ENCODE peak calls at places on chromosome 3, in six cellular contexts. One of them, this sample, is unnamed.

GRCh38 chr3:135368316-135368715 is 573.3 kb downstream of the EPHB1 start:
- DNase-seq in H1: no peak
- DNase-seq in A549: no peak
- DNase-seq in suprapubic skin: no peak
- DNase-seq in sigmoid colon: no peak
- DNase-seq in transverse colon: no peak
- DNase-seq in this sample: no peak

GRCh38 chr3:140724856-140725812 is 47.3 kb downstream of the TRIM42 start:
- DNase-seq in suprapubic skin: no peak
- DNase-seq in transverse colon: no peak
- DNase-seq in sigmoid colon: no peak
- DNase-seq in H1: no peak
- DNase-seq in A549: no peak
- DNase-seq in this sample: no peak

GRCh38 chr3:196235452-196236122 is 19.3 kb downstream of the SLC51A start:
- DNase-seq in suprapubic skin: no peak
- DNase-seq in transverse colon: no peak
- DNase-seq in A549: no peak
- DNase-seq in sigmoid colon: no peak
- DNase-seq in H1: no peak
- DNase-seq in this sample: peak

GRCh38 chr3:126476166-126476975 is 680 bp upstream of the ZXDC start:
- DNase-seq in transverse colon: no peak
- DNase-seq in sigmoid colon: no peak
- DNase-seq in A549: peak
- DNase-seq in suprapubic skin: peak
- DNase-seq in H1: peak
- DNase-seq in this sample: peak

GRCh38 chr3:154122912-154123559 is 1.8 kb downstream of the ARHGEF26 start:
- DNase-seq in sigmoid colon: no peak
- DNase-seq in A549: no peak
- DNase-seq in transverse colon: no peak
- DNase-seq in suprapubic skin: no peak
- DNase-seq in H1: no peak
- DNase-seq in this sample: no peak

GRCh38 chr3:171620825-171621434 is 160.7 kb upstream of the TNIK start:
- DNase-seq in A549: no peak
- DNase-seq in suprapubic skin: no peak
- DNase-seq in sigmoid colon: no peak
- DNase-seq in H1: no peak
- DNase-seq in transverse colon: no peak
- DNase-seq in this sample: no peak

GRCh38 chr3:129576514-129577345 is 29.7 kb downstream of the PLXND1 start:
- DNase-seq in A549: no peak
- DNase-seq in transverse colon: peak
- DNase-seq in H1: no peak
- DNase-seq in sigmoid colon: peak
- DNase-seq in suprapubic skin: no peak
- DNase-seq in this sample: no peak

GRCh38 chr3:194367992-194368841 is 1.3 kb downstream of the LRRC15 start:
- DNase-seq in A549: no peak
- DNase-seq in transverse colon: no peak
- DNase-seq in sigmoid colon: no peak
- DNase-seq in suprapubic skin: no peak
- DNase-seq in H1: no peak
- DNase-seq in this sample: no peak

GRCh38 chr3:95218484-95218883 is 1155.6 kb downstream of the NSUN3 start:
- DNase-seq in A549: no peak
- DNase-seq in H1: no peak
- DNase-seq in transverse colon: no peak
- DNase-seq in sigmoid colon: no peak
- DNase-seq in suprapubic skin: no peak
- DNase-seq in this sample: no peak

GRCh38 chr3:112770026-112770626 is 76.5 kb downstream of the CD200R1L start:
- DNase-seq in A549: peak
- DNase-seq in transverse colon: no peak
- DNase-seq in H1: no peak
- DNase-seq in sigmoid colon: no peak
- DNase-seq in suprapubic skin: no peak
- DNase-seq in this sample: no peak

GRCh38 chr3:71658131-71658530 is 67.1 kb downstream of the EIF4E3 start:
- DNase-seq in H1: no peak
- DNase-seq in suprapubic skin: peak
- DNase-seq in sigmoid colon: peak
- DNase-seq in transverse colon: peak
- DNase-seq in A549: peak
- DNase-seq in this sample: peak

GRCh38 chr3:43175541-43175940 is 69.7 kb upstream of the POMGNT2 start:
- DNase-seq in H1: no peak
- DNase-seq in sigmoid colon: no peak
- DNase-seq in A549: no peak
- DNase-seq in suprapubic skin: no peak
- DNase-seq in transverse colon: no peak
- DNase-seq in this sample: no peak

GRCh38 chr3:127084401-127084990 is 101.6 kb downstream of the PLXNA1 start:
- DNase-seq in suprapubic skin: no peak
- DNase-seq in sigmoid colon: no peak
- DNase-seq in transverse colon: no peak
- DNase-seq in A549: no peak
- DNase-seq in H1: no peak
- DNase-seq in this sample: no peak

GRCh38 chr3:139281512-139282196 is 62.2 kb upstream of the MRPS22 start:
- DNase-seq in transverse colon: no peak
- DNase-seq in H1: no peak
- DNase-seq in suprapubic skin: no peak
- DNase-seq in A549: no peak
- DNase-seq in sigmoid colon: no peak
- DNase-seq in this sample: no peak

GRCh38 chr3:148400754-148401153 is 296.9 kb upstream of the AGTR1 start:
- DNase-seq in A549: no peak
- DNase-seq in sigmoid colon: no peak
- DNase-seq in transverse colon: no peak
- DNase-seq in suprapubic skin: no peak
- DNase-seq in H1: no peak
- DNase-seq in this sample: no peak

GRCh38 chr3:153979419-153980251 is 141.6 kb upstream of the ARHGEF26 start:
- DNase-seq in sigmoid colon: no peak
- DNase-seq in transverse colon: no peak
- DNase-seq in suprapubic skin: no peak
- DNase-seq in H1: no peak
- DNase-seq in A549: no peak
- DNase-seq in this sample: no peak

GRCh38 chr3:130533247-130533646 is 16.3 kb downstream of the COL6A6 start:
- DNase-seq in A549: no peak
- DNase-seq in H1: no peak
- DNase-seq in sigmoid colon: no peak
- DNase-seq in suprapubic skin: no peak
- DNase-seq in transverse colon: no peak
- DNase-seq in this sample: no peak

DNA sequence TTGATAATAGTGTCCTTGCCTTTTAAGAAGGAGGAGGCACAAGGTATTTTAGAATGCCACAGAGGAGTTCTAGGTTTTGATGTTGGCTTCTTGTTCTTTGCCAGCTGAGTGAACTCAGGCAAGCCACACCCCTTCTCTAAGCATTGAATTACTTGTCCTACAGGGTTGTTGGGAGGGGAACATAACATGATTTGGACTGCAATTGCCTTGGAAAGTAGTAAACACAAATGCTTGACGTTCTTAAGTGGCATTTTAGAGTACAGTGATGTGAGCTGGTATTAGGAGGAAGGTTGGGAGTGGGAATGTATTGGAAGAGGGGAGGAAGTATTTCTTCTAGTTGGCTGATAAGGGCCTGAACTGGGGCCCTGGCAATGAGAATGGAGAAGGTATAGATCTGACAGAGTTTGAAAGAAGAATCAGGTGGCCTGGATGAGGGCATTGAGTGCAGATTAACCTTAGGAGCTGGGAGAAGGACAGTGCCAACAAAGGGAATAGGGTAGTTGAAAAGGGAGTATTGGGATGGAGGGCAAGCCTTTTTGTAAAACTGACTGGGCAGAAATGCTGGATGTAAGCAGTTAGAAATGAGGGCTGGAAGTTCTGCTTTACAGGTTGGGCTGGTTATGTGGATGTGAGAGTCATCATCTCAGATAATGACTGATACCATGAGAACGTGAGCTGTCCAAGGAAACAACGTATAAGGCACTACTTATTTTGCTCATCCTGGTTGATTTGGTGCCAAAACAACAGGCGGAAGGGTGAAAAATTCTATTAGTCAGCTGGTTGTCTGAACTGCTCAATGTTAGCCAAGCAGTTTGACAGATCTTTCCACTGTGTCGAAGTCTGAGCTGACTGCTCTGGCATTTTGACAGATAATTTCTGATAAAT is 16.7 kb downstream of the KAT2B start:
- DNase-seq in transverse colon: no peak
- DNase-seq in A549: peak
- DNase-seq in suprapubic skin: no peak
- DNase-seq in sigmoid colon: no peak
- DNase-seq in H1: no peak
- DNase-seq in this sample: no peak
- TF ChIP-seq CTCF in transverse colon: no peak
- TF ChIP-seq CTCF in A549: no peak
- TF ChIP-seq CTCF in suprapubic skin: no peak
- TF ChIP-seq CTCF in sigmoid colon: no peak
- TF ChIP-seq CTCF in H1: no peak
- TF ChIP-seq CTCF in this sample: no peak

GRCh38 chr3:151152626-151153025 is 50.4 kb downstream of the GPR171 start:
- DNase-seq in suprapubic skin: no peak
- DNase-seq in H1: no peak
- DNase-seq in sigmoid colon: no peak
- DNase-seq in A549: no peak
- DNase-seq in transverse colon: no peak
- DNase-seq in this sample: no peak
- H3K27ac ChIP-seq in suprapubic skin: no peak
- H3K27ac ChIP-seq in H1: no peak
- H3K27ac ChIP-seq in sigmoid colon: no peak
- H3K27ac ChIP-seq in A549: no peak
- H3K27ac ChIP-seq in transverse colon: no peak
- H3K27ac ChIP-seq in this sample: no peak

GRCh38 chr3:51977449-51978142 is 2.7 kb downstream of the ABHD14A start:
- DNase-seq in sigmoid colon: no peak
- DNase-seq in suprapubic skin: no peak
- DNase-seq in A549: no peak
- DNase-seq in transverse colon: no peak
- DNase-seq in H1: no peak
- DNase-seq in this sample: no peak

GRCh38 chr3:51978143-51978502 is 3.3 kb downstream of the ABHD14A start:
- DNase-seq in A549: no peak
- DNase-seq in H1: no peak
- DNase-seq in sigmoid colon: no peak
- DNase-seq in transverse colon: no peak
- DNase-seq in suprapubic skin: no peak
- DNase-seq in this sample: no peak

GRCh38 chr3:51974277-51974962 is 444 bp upstream of the ABHD14A start:
- DNase-seq in transverse colon: peak
- DNase-seq in H1: no peak
- DNase-seq in sigmoid colon: no peak
- DNase-seq in A549: no peak
- DNase-seq in suprapubic skin: no peak
- DNase-seq in this sample: peak

GRCh38 chr3:51975857-51976549 is 1.1 kb downstream of the ABHD14A start:
- DNase-seq in sigmoid colon: peak
- DNase-seq in A549: no peak
- DNase-seq in transverse colon: peak
- DNase-seq in H1: peak
- DNase-seq in suprapubic skin: peak
- DNase-seq in this sample: peak

DNA sequence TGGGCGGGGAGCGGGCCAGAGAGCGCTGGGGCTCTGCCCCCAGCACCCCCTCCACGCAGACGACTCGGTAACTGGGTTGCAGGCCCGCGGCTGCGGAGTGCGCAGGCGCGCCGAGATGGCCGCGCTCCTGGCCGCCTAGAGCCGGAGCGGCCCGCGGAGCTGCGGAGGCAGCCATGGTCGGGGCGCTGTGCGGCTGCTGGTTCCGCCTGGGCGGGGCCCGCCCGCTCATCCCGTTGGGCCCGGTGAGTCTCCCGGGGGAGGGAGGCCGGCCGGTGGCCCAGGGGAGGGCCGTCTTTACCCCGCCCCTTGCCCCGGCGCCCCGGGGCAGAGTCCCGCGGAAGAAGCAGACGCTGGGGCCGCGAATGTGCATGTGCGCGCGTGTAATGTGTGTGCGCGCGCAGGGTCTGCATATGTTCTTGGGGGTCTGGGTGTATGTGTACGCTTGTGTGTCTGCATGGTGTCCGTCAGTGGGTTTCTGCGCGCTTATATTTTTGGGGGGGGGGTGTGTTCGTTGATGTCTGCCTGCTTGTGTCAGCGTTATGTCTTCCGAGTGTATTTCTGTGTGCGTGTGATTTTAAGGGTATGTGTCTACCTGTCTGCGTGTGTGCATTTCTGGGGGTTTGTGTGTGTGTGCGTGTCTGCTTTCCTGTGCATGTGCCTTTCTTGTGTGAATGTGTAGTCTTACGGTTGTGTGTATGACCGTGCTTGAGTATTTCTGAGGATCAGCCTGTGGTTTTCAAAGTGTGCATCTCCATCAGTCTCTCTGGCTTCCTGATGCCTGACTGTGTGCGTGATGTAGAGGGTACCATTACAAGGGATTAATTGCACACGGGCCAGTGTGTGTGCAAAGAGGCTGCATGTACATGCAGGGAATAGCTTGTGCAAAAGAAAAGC is at the start of gene ABHD14A:
- DNase-seq in sigmoid colon: peak
- DNase-seq in H1: peak
- DNase-seq in suprapubic skin: no peak
- DNase-seq in transverse colon: peak
- DNase-seq in A549: peak
- DNase-seq in this sample: no peak
- TF ChIP-seq EP300 in sigmoid colon: no peak
- TF ChIP-seq EP300 in H1: no peak
- TF ChIP-seq EP300 in suprapubic skin: no peak
- TF ChIP-seq EP300 in transverse colon: no peak
- TF ChIP-seq EP300 in A549: no peak
- TF ChIP-seq EP300 in this sample: no peak

GRCh38 chr3:123194552-123194951 is 7.2 kb upstream of the SEC22A start:
- DNase-seq in A549: peak
- DNase-seq in H1: peak
- DNase-seq in sigmoid colon: no peak
- DNase-seq in transverse colon: peak
- DNase-seq in suprapubic skin: no peak
- DNase-seq in this sample: no peak
- TF ChIP-seq CTCF in A549: peak
- TF ChIP-seq CTCF in H1: peak
- TF ChIP-seq CTCF in sigmoid colon: no peak
- TF ChIP-seq CTCF in transverse colon: peak
- TF ChIP-seq CTCF in suprapubic skin: no peak
- TF ChIP-seq CTCF in this sample: no peak